ENCODE peak calls at places on chromosome 21, in four cellular contexts. D is K562, J is HepG2, S is GM12878. W is an unnamed sample.
A peak's percentile ranks its signal among the peaks of the same experiment; 100 is the strongest.

GRCh38 chr21:37737996-37738395 is 178.3 kb downstream of the KCNJ6 start:
- ATAC-seq in D (no peak), J (no peak), S (no peak), W (no peak)

GRCh38 chr21:35825370-35825769 is 235.0 kb downstream of the SETD4 start:
- ATAC-seq in D (no peak), J (no peak), S (no peak), W (no peak)

GRCh38 chr21:18026359-18026758 is 207.2 kb upstream of the C21orf91 start:
- ATAC-seq in D (no peak), J (no peak), S (no peak), W (no peak)

GRCh38 chr21:36738489-36739126 is 39.7 kb downstream of the SIM2 start:
- ATAC-seq in D (no peak), J (no peak), S (no peak), W (no peak)

GRCh38 chr21:20276954-20277353 is 721.3 kb upstream of the NCAM2 start:
- ATAC-seq in D (no peak), J (no peak), S (no peak), W (no peak)

GRCh38 chr21:29506947-29507346 is 208.2 kb downstream of the BACH1 start:
- ATAC-seq in D (no peak), J (no peak), S (no peak), W (no peak)

GRCh38 chr21:24895885-24896734 is 711.2 kb downstream of the MRPL39 start:
- ATAC-seq in D (no peak), J (no peak), S (peak; percentile 87), W (no peak)

GRCh38 chr21:43315244-43316137 is 111.4 kb downstream of the SIK1 start:
- ATAC-seq in D (no peak), J (peak; percentile 22), S (no peak), W (no peak)

GRCh38 chr21:36860736-36861594 is 105.5 kb downstream of the HLCS start:
- ATAC-seq in D (peak; percentile 38), J (peak; percentile 51), S (no peak), W (no peak)

GRCh38 chr21:27315373-27315772 is 348.5 kb upstream of the ADAMTS5 start:
- ATAC-seq in D (no peak), J (no peak), S (no peak), W (no peak)

GRCh38 chr21:17472592-17473271 is 40.1 kb upstream of the CXADR start:
- ATAC-seq in D (no peak), J (peak; percentile 92), S (no peak), W (no peak)

GRCh38 chr21:46188226-46189212 is 4.3 kb upstream of the SPATC1L start:
- ATAC-seq in D (peak; percentile 80), J (peak; percentile 14), S (no peak), W (peak; percentile 70)
- TF ChIP-seq EP300 in D (peak; percentile 73), J (no peak), S (no peak), W (no peak)

GRCh38 chr21:45128613-45129226 is 54.3 kb downstream of the ADARB1 start:
- ATAC-seq in D (peak; percentile 65), J (peak; percentile 91), S (peak; percentile 94), W (peak; percentile 61)

GRCh38 chr21:45130324-45130774 is 56.0 kb downstream of the ADARB1 start:
- ATAC-seq in D (peak; percentile 76), J (no peak), S (peak; percentile 85), W (peak; percentile 85)

GRCh38 chr21:45127937-45128336 is 53.6 kb downstream of the ADARB1 start:
- ATAC-seq in D (no peak), J (no peak), S (no peak), W (no peak)

GRCh38 chr21:45131537-45131999 is 57.2 kb downstream of the ADARB1 start:
- ATAC-seq in D (no peak), J (no peak), S (no peak), W (no peak)

GRCh38 chr21:45129231-45129923 is 55.0 kb downstream of the ADARB1 start:
- ATAC-seq in D (peak; percentile 49), J (no peak), S (no peak), W (no peak)
- H3K4me1 ChIP-seq in D (peaks cover 12% of the 10 kb centered on the region), J (no peaks in the 10 kb centered on the region), S (peaks cover 5% of the 10 kb centered on the region), W (peaks cover 46% of the 10 kb centered on the region)

DNA sequence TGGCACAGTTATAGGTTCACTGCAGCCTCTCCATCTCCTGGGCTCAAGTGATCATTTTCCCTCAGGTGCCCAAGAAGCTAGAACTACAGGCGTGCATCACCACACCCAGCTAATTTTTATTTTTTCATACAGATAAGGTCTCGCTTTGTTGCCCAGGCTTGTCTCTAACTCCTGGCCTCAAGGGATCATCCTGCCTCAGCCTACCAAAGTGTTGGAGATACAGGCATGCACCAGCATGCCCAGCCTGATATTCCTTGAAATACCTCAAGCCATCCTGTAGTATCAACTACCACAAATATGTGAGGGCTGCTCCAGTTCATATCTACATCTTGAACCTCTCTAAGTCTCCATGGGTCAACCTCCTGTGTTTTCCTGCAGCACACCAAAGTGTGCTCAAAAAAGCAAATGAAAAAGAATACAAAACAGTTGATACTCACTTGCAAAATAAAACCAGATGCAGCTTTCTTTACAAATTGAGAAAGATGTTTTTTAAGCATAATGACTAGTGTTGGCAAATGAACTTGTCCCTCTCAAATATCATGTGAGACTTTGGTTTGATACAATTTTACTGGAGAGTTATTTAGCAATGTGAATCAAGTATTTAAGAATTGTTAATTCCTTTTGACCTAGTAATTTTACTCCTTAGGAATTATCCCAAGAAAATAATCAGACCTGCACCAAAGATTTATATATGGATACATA is 197.8 kb downstream of the NRIP1 start:
- ATAC-seq in D (no peak), J (no peak), S (no peak), W (no peak)
- H3K4me3 ChIP-seq in D (no peak overlapping the region), J (no peak overlapping the region), S (no peak overlapping the region), W (no peak overlapping the region)

GRCh38 chr21:32252136-32252535 is 26.7 kb downstream of the MIS18A start:
- ATAC-seq in D (no peak), J (no peak), S (no peak), W (no peak)

GRCh38 chr21:32256226-32256625 is 22.6 kb downstream of the MIS18A start:
- ATAC-seq in D (no peak), J (no peak), S (no peak), W (no peak)

GRCh38 chr21:32249551-32250280 is 29.1 kb downstream of the MIS18A start:
- ATAC-seq in D (no peak), J (no peak), S (no peak), W (no peak)

GRCh38 chr21:32256873-32257620 is 21.8 kb downstream of the MIS18A start:
- ATAC-seq in D (no peak), J (no peak), S (no peak), W (peak; percentile 76)

DNA sequence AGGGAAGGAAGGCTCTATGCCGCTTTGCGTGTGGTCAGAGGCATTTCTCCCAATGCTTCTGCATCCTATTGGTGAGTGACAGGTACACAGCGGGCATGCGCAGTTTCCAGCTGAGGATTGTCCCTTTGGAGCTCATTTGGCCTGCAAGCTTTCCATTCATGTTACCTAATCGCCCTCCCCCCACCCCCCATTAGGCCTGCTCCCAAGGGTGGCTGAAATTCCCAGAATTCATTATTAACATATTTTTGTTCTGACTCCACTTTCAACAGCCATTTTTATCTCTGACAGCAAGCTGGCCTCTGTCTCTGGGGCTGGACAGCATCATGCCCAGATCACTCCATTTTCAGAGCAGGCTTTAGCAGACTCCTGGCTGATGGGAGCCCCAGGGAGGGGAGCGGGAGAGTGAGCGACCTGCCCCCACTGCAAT is 25.6 kb downstream of the MIS18A start:
- ATAC-seq in D (peak; percentile 28), J (no peak), S (no peak), W (peak; percentile 83)
- TF ChIP-seq EP300 in D (no peak), J (no peak), S (no peak), W (no peak)

GRCh38 chr21:33684923-33685560 is 42.7 kb downstream of the ITSN1 start:
- ATAC-seq in D (no peak), J (peak; percentile 29), S (peak; percentile 77), W (no peak)
- H3K4me1 ChIP-seq in D (peaks cover 17% of the 10 kb centered on the region), J (peaks cover 74% of the 10 kb centered on the region), S (peaks cover 3% of the 10 kb centered on the region), W (peaks cover 34% of the 10 kb centered on the region)

DNA sequence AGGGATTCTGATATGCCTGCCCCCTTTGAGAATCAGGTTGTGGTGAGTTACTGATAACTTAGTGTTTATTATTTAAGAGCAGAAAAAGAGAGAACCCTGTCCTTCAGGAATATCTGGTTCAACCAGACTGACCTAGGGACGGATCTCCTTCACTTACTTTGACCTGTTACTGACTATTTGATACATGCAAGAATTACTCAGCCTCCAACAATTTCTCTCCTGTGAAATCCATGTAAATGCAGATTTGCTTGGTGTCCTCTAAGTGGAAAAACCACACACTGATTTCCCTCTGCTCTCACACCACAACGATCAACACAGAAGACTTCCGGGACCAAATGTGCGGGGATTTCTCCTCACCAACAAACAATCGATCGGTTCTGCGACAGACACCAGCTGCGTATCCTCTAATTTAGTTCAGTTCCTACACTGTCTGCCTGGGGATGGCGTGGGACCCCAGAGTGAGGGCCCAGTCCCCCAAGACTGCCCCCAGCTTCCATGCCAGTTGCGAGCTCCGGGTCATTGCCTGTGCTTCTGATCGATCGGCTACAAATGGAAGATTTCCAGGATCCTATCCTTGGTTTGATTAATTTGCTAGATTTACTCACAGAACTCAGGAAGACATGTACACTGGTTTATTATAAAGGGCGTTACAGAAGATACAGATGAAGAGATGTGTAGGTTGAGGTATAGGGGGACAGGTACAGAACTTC is 51.7 kb downstream of the BACE2 start:
- ATAC-seq in D (no peak), J (no peak), S (no peak), W (no peak)
- H3K4me3 ChIP-seq in D (no peak overlapping the region), J (no peak overlapping the region), S (no peak overlapping the region), W (no peak overlapping the region)

DNA sequence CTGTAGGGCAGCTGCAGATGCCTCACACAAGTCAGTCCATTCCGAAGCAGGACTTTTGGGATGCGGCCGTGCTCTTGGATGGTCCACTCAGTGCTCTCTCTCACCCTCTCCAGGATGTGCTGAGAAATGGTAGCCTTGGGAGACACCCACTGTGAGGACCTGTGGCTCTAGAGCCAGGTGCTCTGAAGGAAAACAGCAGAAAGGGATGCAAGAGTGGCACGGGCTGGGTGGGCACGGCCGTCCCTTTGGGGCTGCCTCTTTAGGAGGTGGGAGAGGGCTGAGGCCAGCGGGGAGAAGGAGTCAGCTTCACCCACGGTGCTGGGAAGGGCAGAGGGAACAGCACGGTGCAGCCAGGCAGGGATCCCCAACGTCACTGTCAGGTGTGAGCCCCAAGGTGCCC is 106.1 kb downstream of the RIPK4 start:
- ATAC-seq in D (no peak), J (no peak), S (no peak), W (no peak)
- TF ChIP-seq EP300 in D (no peak), J (no peak), S (no peak), W (no peak)

GRCh38 chr21:38927776-38928175 is 122.0 kb downstream of the ETS2 start:
- ATAC-seq in D (no peak), J (no peak), S (no peak), W (no peak)
- H3K4me1 ChIP-seq in D (no peaks in the 10 kb centered on the region), J (peaks cover 30% of the 10 kb centered on the region), S (no peaks in the 10 kb centered on the region), W (peaks cover 9% of the 10 kb centered on the region)

GRCh38 chr21:34202553-34203332 is 129.4 kb downstream of the MRPS6 start:
- ATAC-seq in D (peak; percentile 37), J (peak; percentile 42), S (peak; percentile 21), W (peak; percentile 24)
- H3K4me3 ChIP-seq in D (no peak overlapping the region), J (peak overlapping the region; percentile 61), S (no peak overlapping the region), W (no peak overlapping the region)

W was measured in gastroesophageal sphincter.